ENCODE peak calls at places on chromosomes 13 and 19, in six cellular contexts. S is activated CD8-positive, alpha-beta memory T cell treated with anti-CD3 and anti-CD28 coated beads for 1 hour; P is NCI-H748 treated with DMSO at 0.1 percent for 48 hours; Q is iris pigment epithelial cell; J is cardiac muscle cell; O is NCI-H1105. C is an unnamed sample.

GRCh38 chr19:1258707-1259205 is 10.4 kb downstream of the MIDN start:
- DNase-seq in S (no peak), P (no peak), Q (no peak), J (no peak), O (no peak), C (no peak)

GRCh38 chr13:98503175-98504028 is 73.5 kb downstream of the STK24 start:
- DNase-seq in S (no peak), P (no peak), Q (no peak), J (no peak), O (no peak), C (no peak)

GRCh38 chr13:71829542-71829941 is 37.5 kb downstream of the DACH1 start:
- DNase-seq in S (no peak), P (no peak), Q (no peak), J (no peak), O (no peak), C (no peak)

GRCh38 chr13:30346159-30346788 is 38.9 kb upstream of the KATNAL1 start:
- DNase-seq in S (peak), P (no peak), Q (no peak), J (no peak), O (no peak), C (peak)

GRCh38 chr19:17751912-17752273 is 616 bp downstream of the FCHO1 start:
- DNase-seq in S (no peak), P (no peak), Q (no peak), J (no peak), O (no peak), C (no peak)

GRCh38 chr13:62697702-62698101 is 1282.1 kb upstream of the PCDH20 start:
- DNase-seq in S (no peak), P (no peak), Q (no peak), J (no peak), O (no peak), C (no peak)

GRCh38 chr19:14089412-14089661 is 1.2 kb downstream of the SAMD1 start:
- DNase-seq in S (no peak), P (no peak), Q (peak), J (no peak), O (no peak), C (peak)

GRCh38 chr13:24995225-24995804 is 100.6 kb upstream of the PABPC3 start:
- DNase-seq in S (peak), P (peak), Q (peak), J (peak), O (peak), C (peak)

GRCh38 chr13:36918246-36919060 is 1.6 kb downstream of the SMAD9 start:
- DNase-seq in S (no peak), P (peak), Q (peak), J (peak), O (no peak), C (no peak)

GRCh38 chr13:113657851-113658741 is at the start of gene ATP4B:
- DNase-seq in S (no peak), P (no peak), Q (no peak), J (no peak), O (no peak), C (no peak)

GRCh38 chr19:19021115-19021514 is 12.2 kb downstream of the SUGP2 start:
- DNase-seq in S (no peak), P (no peak), Q (peak), J (no peak), O (no peak), C (no peak)

GRCh38 chr19:35251456-35251855 is 2.7 kb downstream of the LSR start:
- DNase-seq in S (no peak), P (no peak), Q (no peak), J (no peak), O (no peak), C (no peak)

GRCh38 chr19:49442793-49443365 is 1.6 kb upstream of the SLC17A7 start:
- DNase-seq in S (no peak), P (peak), Q (peak), J (peak), O (peak), C (no peak)

GRCh38 chr19:2422951-2423880 is 4.2 kb downstream of the TIMM13 start:
- DNase-seq in S (no peak), P (no peak), Q (no peak), J (no peak), O (no peak), C (no peak)